ENCODE peak calls at places on chromosome 2, in nine cellular contexts. Z, Y, Q, F, A, O, C, V and G are unnamed samples.
A peak's percentile ranks its signal among the peaks of the same experiment; 100 is the strongest.

GRCh38 chr2:9744256-9745004 is 98.8 kb upstream of the TAF1B start:
- DNase-seq in Z (no peak), Y (peak; percentile 69), Q (no peak), F (no peak), A (no peak), O (no peak), C (no peak), V (no peak), G (no peak)

GRCh38 chr2:98505311-98505808 is 60.7 kb downstream of the INPP4A start:
- DNase-seq in Z (no peak), Y (no peak), Q (peak; percentile 38), F (no peak), A (no peak), O (no peak), C (no peak), V (no peak), G (no peak)

GRCh38 chr2:38178142-38178541 is 102.2 kb upstream of the CYP1B1 start:
- DNase-seq in Z (peak; percentile 35), Y (no peak), Q (peak; percentile 92), F (no peak), A (no peak), O (no peak), C (no peak), V (no peak), G (peak; percentile 82)

GRCh38 chr2:219171231-219171651 is 1.4 kb upstream of the SLC23A3 start:
- DNase-seq in Z (peak; percentile 71), Y (peak; percentile 62), Q (peak; percentile 93), F (no peak), A (peak; percentile 35), O (peak; percentile 63), C (no peak), V (peak; percentile 46), G (peak; percentile 57)

GRCh38 chr2:151967829-151968722 is 130.8 kb downstream of the CACNB4 start:
- DNase-seq in Z (no peak), Y (no peak), Q (no peak), F (no peak), A (no peak), O (no peak), C (no peak), V (no peak), G (no peak)

GRCh38 chr2:55616509-55617159 is 788 bp downstream of the PPP4R3B start:
- DNase-seq in Z (peak; percentile 64), Y (peak; percentile 8), Q (peak; percentile 52), F (no peak), A (no peak), O (peak; percentile 58), C (no peak), V (no peak), G (peak; percentile 71)

GRCh38 chr2:98729652-98730051 is 1.3 kb downstream of the MGAT4A start:
- DNase-seq in Z (no peak), Y (no peak), Q (peak; percentile 9), F (no peak), A (no peak), O (no peak), C (no peak), V (no peak), G (no peak)

GRCh38 chr2:68284896-68285295 is 32.6 kb upstream of the PPP3R1 start:
- DNase-seq in Z (no peak), Y (no peak), Q (peak; percentile 92), F (no peak), A (no peak), O (no peak), C (no peak), V (peak; percentile 70), G (peak; percentile 93)

GRCh38 chr2:25879133-25879730 is 945 bp upstream of the ASXL2 start:
- DNase-seq in Z (peak; percentile 55), Y (no peak), Q (peak; percentile 80), F (no peak), A (no peak), O (no peak), C (no peak), V (no peak), G (peak; percentile 22)

GRCh38 chr2:3269425-3270094 is 108.1 kb downstream of the EIPR1 start:
- DNase-seq in Z (no peak), Y (no peak), Q (no peak), F (no peak), A (no peak), O (no peak), C (no peak), V (no peak), G (no peak)

GRCh38 chr2:19569300-19569791 is 210.9 kb upstream of the OSR1 start:
- DNase-seq in Z (peak; percentile 29), Y (no peak), Q (no peak), F (no peak), A (no peak), O (no peak), C (no peak), V (no peak), G (no peak)

GRCh38 chr2:26540977-26541376 is 63.1 kb upstream of the OTOF start:
- DNase-seq in Z (no peak), Y (no peak), Q (no peak), F (no peak), A (no peak), O (no peak), C (no peak), V (no peak), G (no peak)

GRCh38 chr2:64111426-64111825 is 32.8 kb downstream of the PELI1 start:
- DNase-seq in Z (no peak), Y (no peak), Q (no peak), F (no peak), A (no peak), O (no peak), C (no peak), V (no peak), G (no peak)

GRCh38 chr2:39504790-39505335 is 67.8 kb upstream of the MAP4K3 start:
- DNase-seq in Z (no peak), Y (no peak), Q (peak; percentile 91), F (no peak), A (no peak), O (no peak), C (no peak), V (no peak), G (peak; percentile 64)

GRCh38 chr2:160167089-160167488 is 33.0 kb downstream of the ITGB6 start:
- DNase-seq in Z (no peak), Y (no peak), Q (no peak), F (no peak), A (no peak), O (no peak), C (no peak), V (no peak), G (no peak)

GRCh38 chr2:235594041-235594440 is 100.2 kb downstream of the AGAP1 start:
- DNase-seq in Z (no peak), Y (no peak), Q (peak; percentile 87), F (no peak), A (no peak), O (peak; percentile 68), C (no peak), V (no peak), G (peak; percentile 85)
- TF ChIP-seq CTCF in Z (peak; percentile 43), Y (peak; percentile 67), Q (peak; percentile 66), F (peak; percentile 44), A (peak; percentile 92), O (peak; percentile 88), C (peak; percentile 43), V (peak; percentile 71), G (peak; percentile 44)

GRCh38 chr2:237581751-237582746 is 8.5 kb downstream of the RAB17 start:
- DNase-seq in Z (peak; percentile 65), Y (peak; percentile 78), Q (peak; percentile 73), F (no peak), A (peak; percentile 29), O (peak; percentile 62), C (peak; percentile 22), V (peak; percentile 81), G (no peak)
- TF ChIP-seq CTCF in Z (peak; percentile 75), Y (peak; percentile 75), Q (peak; percentile 49), F (peak; percentile 47), A (peak; percentile 62), O (peak; percentile 70), C (peak; percentile 51), V (peak; percentile 45), G (no peak)

GRCh38 chr2:30110773-30111172 is 36.0 kb upstream of the YPEL5 start:
- DNase-seq in Z (peak; percentile 49), Y (no peak), Q (peak; percentile 34), F (no peak), A (no peak), O (no peak), C (no peak), V (no peak), G (peak; percentile 43)

GRCh38 chr2:30115141-30115980 is 31.4 kb upstream of the YPEL5 start:
- DNase-seq in Z (peak; percentile 87), Y (peak; percentile 80), Q (peak; percentile 85), F (peak; percentile 30), A (peak; percentile 87), O (peak; percentile 79), C (peak; percentile 19), V (peak; percentile 77), G (peak; percentile 85)

GRCh38 chr2:30113617-30114293 is 33.1 kb upstream of the YPEL5 start:
- DNase-seq in Z (peak; percentile 88), Y (no peak), Q (peak; percentile 92), F (no peak), A (no peak), O (no peak), C (no peak), V (no peak), G (peak; percentile 67)

DNA sequence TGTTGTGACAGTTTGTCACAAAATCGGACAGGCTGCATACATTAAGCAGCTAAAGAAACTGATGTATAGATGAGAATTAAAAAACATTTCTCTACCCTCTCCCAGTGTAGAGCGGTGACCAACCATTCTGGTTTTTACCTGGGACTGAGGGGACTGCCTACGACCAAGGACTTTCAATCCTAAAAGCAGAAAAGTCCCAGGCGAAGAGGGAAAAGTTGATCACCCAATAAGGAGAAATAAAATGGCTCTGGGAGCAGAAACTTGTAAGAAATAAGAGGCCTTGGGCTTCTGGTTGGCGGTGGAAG is 30.9 kb upstream of the YPEL5 start:
- DNase-seq in Z (no peak), Y (no peak), Q (no peak), F (no peak), A (no peak), O (no peak), C (no peak), V (no peak), G (no peak)
- TF ChIP-seq CTCF in Z (no peak), Y (no peak), Q (no peak), F (peak; percentile 20), A (no peak), O (peak; percentile 50), C (no peak), V (no peak), G (no peak)

GRCh38 chr2:190656301-190656700 is 7.4 kb downstream of the NAB1 start:
- DNase-seq in Z (no peak), Y (no peak), Q (no peak), F (no peak), A (no peak), O (no peak), C (no peak), V (no peak), G (no peak)

GRCh38 chr2:190659553-190659952 is 10.7 kb downstream of the NAB1 start:
- DNase-seq in Z (no peak), Y (no peak), Q (no peak), F (no peak), A (no peak), O (no peak), C (no peak), V (no peak), G (no peak)

GRCh38 chr2:190655113-190655512 is 6.2 kb downstream of the NAB1 start:
- DNase-seq in Z (no peak), Y (no peak), Q (peak; percentile 28), F (no peak), A (no peak), O (no peak), C (no peak), V (no peak), G (no peak)

GRCh38 chr2:190655570-190655969 is 6.7 kb downstream of the NAB1 start:
- DNase-seq in Z (no peak), Y (no peak), Q (no peak), F (no peak), A (no peak), O (no peak), C (no peak), V (no peak), G (no peak)

GRCh38 chr2:190657474-190658252 is 8.8 kb downstream of the NAB1 start:
- DNase-seq in Z (no peak), Y (no peak), Q (no peak), F (no peak), A (no peak), O (no peak), C (no peak), V (no peak), G (no peak)
- TF ChIP-seq CTCF in Z (no peak), Y (no peak), Q (no peak), F (no peak), A (no peak), O (no peak), C (no peak), V (no peak), G (no peak)